ENCODE peak calls at places on chromosomes 13 and 19, in seven cellular contexts. One of them, this sample, is unnamed.

GRCh38 chr13:97335488-97336134 is 98.4 kb upstream of the RAP2A start:
- DNase-seq in fibroblast of the aortic adventitia: peak
- DNase-seq in osteoblast: no peak
- DNase-seq in left lung: no peak
- DNase-seq in H9: no peak
- DNase-seq in IMR-90: no peak
- DNase-seq in GM06990: no peak
- DNase-seq in this sample: no peak

GRCh38 chr13:78787189-78787588 is 128.2 kb upstream of the OBI1 start:
- DNase-seq in fibroblast of the aortic adventitia: no peak
- DNase-seq in osteoblast: no peak
- DNase-seq in left lung: no peak
- DNase-seq in H9: no peak
- DNase-seq in IMR-90: no peak
- DNase-seq in GM06990: no peak
- DNase-seq in this sample: no peak

GRCh38 chr19:37905936-37906867 is at the start of gene WDR87:
- DNase-seq in fibroblast of the aortic adventitia: peak
- DNase-seq in osteoblast: peak
- DNase-seq in left lung: peak
- DNase-seq in H9: peak
- DNase-seq in IMR-90: no peak
- DNase-seq in GM06990: peak
- DNase-seq in this sample: peak

GRCh38 chr19:12628040-12629022 is 17.6 kb downstream of the ZNF791 start:
- DNase-seq in fibroblast of the aortic adventitia: no peak
- DNase-seq in osteoblast: peak
- DNase-seq in left lung: no peak
- DNase-seq in H9: no peak
- DNase-seq in IMR-90: peak
- DNase-seq in GM06990: no peak
- DNase-seq in this sample: no peak

GRCh38 chr19:47357788-47358680 is 8.9 kb downstream of the DHX34 start:
- DNase-seq in fibroblast of the aortic adventitia: no peak
- DNase-seq in osteoblast: peak
- DNase-seq in left lung: no peak
- DNase-seq in H9: peak
- DNase-seq in IMR-90: no peak
- DNase-seq in GM06990: no peak
- DNase-seq in this sample: no peak

GRCh38 chr13:23505007-23505406 is 65.2 kb upstream of the TNFRSF19 start:
- DNase-seq in fibroblast of the aortic adventitia: peak
- DNase-seq in osteoblast: peak
- DNase-seq in left lung: no peak
- DNase-seq in H9: no peak
- DNase-seq in IMR-90: peak
- DNase-seq in GM06990: no peak
- DNase-seq in this sample: peak

GRCh38 chr13:114152285-114152645 is 19.8 kb upstream of the RASA3 start:
- DNase-seq in fibroblast of the aortic adventitia: no peak
- DNase-seq in osteoblast: peak
- DNase-seq in left lung: no peak
- DNase-seq in H9: no peak
- DNase-seq in IMR-90: no peak
- DNase-seq in GM06990: no peak
- DNase-seq in this sample: no peak

GRCh38 chr13:27012482-27013197 is 159.0 kb downstream of the USP12 start:
- DNase-seq in fibroblast of the aortic adventitia: peak
- DNase-seq in osteoblast: peak
- DNase-seq in left lung: no peak
- DNase-seq in H9: peak
- DNase-seq in IMR-90: peak
- DNase-seq in GM06990: no peak
- DNase-seq in this sample: no peak

GRCh38 chr19:16386619-16387240 is 62.1 kb downstream of the KLF2 start:
- DNase-seq in fibroblast of the aortic adventitia: peak
- DNase-seq in osteoblast: peak
- DNase-seq in left lung: peak
- DNase-seq in H9: peak
- DNase-seq in IMR-90: peak
- DNase-seq in GM06990: no peak
- DNase-seq in this sample: peak

GRCh38 chr19:56105090-56105701 is 15.9 kb downstream of the ZNF787 start:
- DNase-seq in fibroblast of the aortic adventitia: peak
- DNase-seq in osteoblast: peak
- DNase-seq in left lung: peak
- DNase-seq in H9: peak
- DNase-seq in IMR-90: peak
- DNase-seq in GM06990: no peak
- DNase-seq in this sample: peak

GRCh38 chr13:57627663-57628062 is 3.9 kb upstream of the PCDH17 start:
- DNase-seq in fibroblast of the aortic adventitia: peak
- DNase-seq in osteoblast: peak
- DNase-seq in left lung: no peak
- DNase-seq in H9: no peak
- DNase-seq in IMR-90: peak
- DNase-seq in GM06990: no peak
- DNase-seq in this sample: no peak

GRCh38 chr19:3250675-3251074 is 26.2 kb downstream of the CELF5 start:
- DNase-seq in fibroblast of the aortic adventitia: peak
- DNase-seq in osteoblast: peak
- DNase-seq in left lung: no peak
- DNase-seq in H9: no peak
- DNase-seq in IMR-90: no peak
- DNase-seq in GM06990: no peak
- DNase-seq in this sample: peak

GRCh38 chr13:51590966-51591627 is 6.8 kb downstream of the WDFY2 start:
- DNase-seq in fibroblast of the aortic adventitia: peak
- DNase-seq in osteoblast: peak
- DNase-seq in left lung: no peak
- DNase-seq in H9: no peak
- DNase-seq in IMR-90: peak
- DNase-seq in GM06990: no peak
- DNase-seq in this sample: no peak

GRCh38 chr19:33399081-33399744 is 25.7 kb downstream of the CEBPG start:
- DNase-seq in fibroblast of the aortic adventitia: no peak
- DNase-seq in osteoblast: peak
- DNase-seq in left lung: peak
- DNase-seq in H9: no peak
- DNase-seq in IMR-90: no peak
- DNase-seq in GM06990: no peak
- DNase-seq in this sample: peak

GRCh38 chr19:40800997-40801377 is 2.0 kb downstream of the EGLN2 start:
- DNase-seq in fibroblast of the aortic adventitia: no peak
- DNase-seq in osteoblast: no peak
- DNase-seq in left lung: no peak
- DNase-seq in H9: no peak
- DNase-seq in IMR-90: no peak
- DNase-seq in GM06990: no peak
- DNase-seq in this sample: no peak

GRCh38 chr19:5697890-5698634 is 8.0 kb downstream of the RPL36 start:
- DNase-seq in fibroblast of the aortic adventitia: no peak
- DNase-seq in osteoblast: peak
- DNase-seq in left lung: no peak
- DNase-seq in H9: no peak
- DNase-seq in IMR-90: no peak
- DNase-seq in GM06990: no peak
- DNase-seq in this sample: peak

GRCh38 chr13:33497146-33497845 is 211.7 kb upstream of the STARD13 start:
- DNase-seq in fibroblast of the aortic adventitia: peak
- DNase-seq in osteoblast: peak
- DNase-seq in left lung: no peak
- DNase-seq in H9: no peak
- DNase-seq in IMR-90: peak
- DNase-seq in GM06990: no peak
- DNase-seq in this sample: no peak

GRCh38 chr13:103514188-103514587 is 448.0 kb upstream of the SLC10A2 start:
- DNase-seq in fibroblast of the aortic adventitia: no peak
- DNase-seq in osteoblast: no peak
- DNase-seq in left lung: no peak
- DNase-seq in H9: no peak
- DNase-seq in IMR-90: no peak
- DNase-seq in GM06990: no peak
- DNase-seq in this sample: no peak

GRCh38 chr13:41085961-41086360 is 24.7 kb downstream of the WBP4 start:
- DNase-seq in fibroblast of the aortic adventitia: no peak
- DNase-seq in osteoblast: peak
- DNase-seq in left lung: no peak
- DNase-seq in H9: peak
- DNase-seq in IMR-90: no peak
- DNase-seq in GM06990: no peak
- DNase-seq in this sample: no peak

GRCh38 chr19:7636691-7637373 is at the start of gene STXBP2:
- DNase-seq in fibroblast of the aortic adventitia: no peak
- DNase-seq in osteoblast: peak
- DNase-seq in left lung: peak
- DNase-seq in H9: peak
- DNase-seq in IMR-90: no peak
- DNase-seq in GM06990: peak
- DNase-seq in this sample: peak

GRCh38 chr13:36753176-36753575 is 65.8 kb upstream of the RFXAP start:
- DNase-seq in fibroblast of the aortic adventitia: no peak
- DNase-seq in osteoblast: no peak
- DNase-seq in left lung: no peak
- DNase-seq in H9: no peak
- DNase-seq in IMR-90: no peak
- DNase-seq in GM06990: no peak
- DNase-seq in this sample: no peak

GRCh38 chr13:33554919-33555791 is 262.8 kb upstream of the RFC3 start:
- DNase-seq in fibroblast of the aortic adventitia: peak
- DNase-seq in osteoblast: no peak
- DNase-seq in left lung: no peak
- DNase-seq in H9: no peak
- DNase-seq in IMR-90: no peak
- DNase-seq in GM06990: peak
- DNase-seq in this sample: no peak

GRCh38 chr19:46404039-46404883 is 9.1 kb downstream of the CCDC8 start:
- DNase-seq in fibroblast of the aortic adventitia: peak
- DNase-seq in osteoblast: peak
- DNase-seq in left lung: no peak
- DNase-seq in H9: peak
- DNase-seq in IMR-90: peak
- DNase-seq in GM06990: no peak
- DNase-seq in this sample: peak

GRCh38 chr13:49000247-49000646 is 24.5 kb downstream of the FNDC3A start:
- DNase-seq in fibroblast of the aortic adventitia: no peak
- DNase-seq in osteoblast: no peak
- DNase-seq in left lung: no peak
- DNase-seq in H9: no peak
- DNase-seq in IMR-90: no peak
- DNase-seq in GM06990: no peak
- DNase-seq in this sample: no peak

GRCh38 chr13:98892821-98893220 is 85.0 kb downstream of the DOCK9 start:
- DNase-seq in fibroblast of the aortic adventitia: no peak
- DNase-seq in osteoblast: no peak
- DNase-seq in left lung: no peak
- DNase-seq in H9: no peak
- DNase-seq in IMR-90: no peak
- DNase-seq in GM06990: no peak
- DNase-seq in this sample: no peak

GRCh38 chr19:41707502-41707812 is 969 bp upstream of the CEACAM5 start:
- DNase-seq in fibroblast of the aortic adventitia: no peak
- DNase-seq in osteoblast: no peak
- DNase-seq in left lung: no peak
- DNase-seq in H9: no peak
- DNase-seq in IMR-90: no peak
- DNase-seq in GM06990: no peak
- DNase-seq in this sample: no peak

GRCh38 chr19:58571575-58571947 is 1.6 kb downstream of the MZF1 start:
- DNase-seq in fibroblast of the aortic adventitia: no peak
- DNase-seq in osteoblast: no peak
- DNase-seq in left lung: peak
- DNase-seq in H9: no peak
- DNase-seq in IMR-90: no peak
- DNase-seq in GM06990: no peak
- DNase-seq in this sample: no peak

GRCh38 chr13:95281258-95281602 is 20.0 kb downstream of the ABCC4 start:
- DNase-seq in fibroblast of the aortic adventitia: no peak
- DNase-seq in osteoblast: no peak
- DNase-seq in left lung: no peak
- DNase-seq in H9: no peak
- DNase-seq in IMR-90: no peak
- DNase-seq in GM06990: no peak
- DNase-seq in this sample: no peak

GRCh38 chr19:38684862-38685665 is 37.6 kb downstream of the ACTN4 start:
- DNase-seq in fibroblast of the aortic adventitia: no peak
- DNase-seq in osteoblast: peak
- DNase-seq in left lung: no peak
- DNase-seq in H9: no peak
- DNase-seq in IMR-90: no peak
- DNase-seq in GM06990: no peak
- DNase-seq in this sample: no peak

DNA sequence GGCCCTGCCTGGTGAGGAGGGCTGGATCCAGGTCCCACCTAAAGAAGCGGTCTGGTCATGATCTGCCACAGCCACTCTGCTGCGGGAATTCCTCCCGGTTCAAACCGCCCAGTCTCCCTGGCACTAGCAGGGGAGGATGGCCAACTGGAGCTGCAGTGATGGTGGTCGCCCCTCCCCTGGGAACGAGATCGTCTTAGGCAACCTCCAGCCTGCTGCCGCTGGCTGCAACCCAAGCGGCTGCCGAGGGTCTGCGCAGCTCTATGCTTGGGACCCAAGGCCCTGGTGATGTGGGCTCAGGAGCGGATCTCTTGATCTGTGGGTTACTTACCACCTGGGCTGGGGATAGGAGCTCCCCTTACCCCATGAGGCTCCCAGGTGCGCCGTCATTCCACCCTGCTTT is 69.1 kb downstream of the TNFSF11 start:
- DNase-seq in fibroblast of the aortic adventitia: no peak
- DNase-seq in osteoblast: no peak
- DNase-seq in left lung: no peak
- DNase-seq in H9: no peak
- DNase-seq in IMR-90: no peak
- DNase-seq in GM06990: no peak
- DNase-seq in this sample: no peak
- TF ChIP-seq CTCF in fibroblast of the aortic adventitia: no peak
- TF ChIP-seq CTCF in osteoblast: no peak
- TF ChIP-seq CTCF in left lung: no peak
- TF ChIP-seq CTCF in H9: no peak
- TF ChIP-seq CTCF in IMR-90: no peak
- TF ChIP-seq CTCF in GM06990: no peak
- TF ChIP-seq CTCF in this sample: no peak

GRCh38 chr13:38417727-38418126 is 68.1 kb downstream of the UFM1 start:
- DNase-seq in fibroblast of the aortic adventitia: no peak
- DNase-seq in osteoblast: no peak
- DNase-seq in left lung: no peak
- DNase-seq in H9: peak
- DNase-seq in IMR-90: peak
- DNase-seq in GM06990: no peak
- DNase-seq in this sample: no peak
- TF ChIP-seq CTCF in fibroblast of the aortic adventitia: no peak
- TF ChIP-seq CTCF in osteoblast: peak
- TF ChIP-seq CTCF in left lung: no peak
- TF ChIP-seq CTCF in H9: peak
- TF ChIP-seq CTCF in IMR-90: no peak
- TF ChIP-seq CTCF in GM06990: peak
- TF ChIP-seq CTCF in this sample: peak

GRCh38 chr13:42875448-42876269 is 94.3 kb downstream of the FAM216B start:
- DNase-seq in fibroblast of the aortic adventitia: peak
- DNase-seq in osteoblast: no peak
- DNase-seq in left lung: no peak
- DNase-seq in H9: peak
- DNase-seq in IMR-90: peak
- DNase-seq in GM06990: no peak
- DNase-seq in this sample: peak
- TF ChIP-seq CTCF in fibroblast of the aortic adventitia: peak
- TF ChIP-seq CTCF in osteoblast: no peak
- TF ChIP-seq CTCF in left lung: no peak
- TF ChIP-seq CTCF in H9: peak
- TF ChIP-seq CTCF in IMR-90: peak
- TF ChIP-seq CTCF in GM06990: peak
- TF ChIP-seq CTCF in this sample: peak

GRCh38 chr13:39364797-39365468 is 238.1 kb downstream of the LHFPL6 start:
- DNase-seq in fibroblast of the aortic adventitia: peak
- DNase-seq in osteoblast: no peak
- DNase-seq in left lung: no peak
- DNase-seq in H9: no peak
- DNase-seq in IMR-90: peak
- DNase-seq in GM06990: no peak
- DNase-seq in this sample: no peak
- TF ChIP-seq CTCF in fibroblast of the aortic adventitia: peak
- TF ChIP-seq CTCF in osteoblast: no peak
- TF ChIP-seq CTCF in left lung: no peak
- TF ChIP-seq CTCF in H9: peak
- TF ChIP-seq CTCF in IMR-90: no peak
- TF ChIP-seq CTCF in GM06990: no peak
- TF ChIP-seq CTCF in this sample: no peak